ENCODE peak calls at places on chromosomes 5 and 9, in nine cellular contexts. F, O, B, Q, L, X, J, A and K are unnamed samples.

GRCh38 chr5:24492231-24492630 is 152.5 kb downstream of the CDH10 start:
- DNase-seq in F (no peak), X (no peak), L (no peak), Q (no peak), A (no peak), O (no peak), J (no peak), B (no peak), K (no peak)

GRCh38 chr9:136685216-136685615 is 2.0 kb downstream of the AGPAT2 start:
- DNase-seq in O (no peak), F (no peak), A (no peak), L (no peak), X (no peak), B (no peak), Q (no peak), J (no peak), K (no peak)

GRCh38 chr5:143066556-143067281 is 296.5 kb downstream of the ARHGAP26 start:
- DNase-seq in L (no peak), J (peak), F (peak), X (no peak), Q (no peak), A (no peak), B (no peak), O (no peak), K (no peak)

GRCh38 chr9:129875687-129876395 is 40.6 kb downstream of the USP20 start:
- DNase-seq in J (peak), O (no peak), L (no peak), B (no peak), Q (no peak), F (no peak), X (no peak), A (no peak), K (no peak)

GRCh38 chr9:125633116-125633743 is 73.8 kb downstream of the MAPKAP1 start:
- DNase-seq in B (no peak), A (no peak), X (peak), Q (no peak), O (no peak), F (no peak), J (no peak), L (no peak), K (no peak)

GRCh38 chr9:86660146-86660545 is 287.2 kb downstream of the GAS1 start:
- DNase-seq in F (no peak), Q (no peak), X (peak), A (no peak), O (no peak), L (no peak), B (peak), J (no peak), K (no peak)

GRCh38 chr5:134541736-134542376 is 16.4 kb downstream of the JADE2 start:
- DNase-seq in B (peak), A (no peak), J (peak), Q (no peak), L (no peak), X (peak), F (no peak), O (no peak), K (no peak)

GRCh38 chr5:10702911-10703491 is 58.0 kb downstream of the DAP start:
- DNase-seq in X (peak), A (no peak), J (no peak), O (no peak), F (no peak), B (no peak), L (peak), Q (no peak), K (no peak)

GRCh38 chr9:6922680-6923079 is 164.9 kb downstream of the KDM4C start:
- DNase-seq in J (no peak), X (no peak), O (no peak), A (no peak), L (no peak), B (no peak), Q (no peak), F (no peak), K (no peak)